ENCODE peak calls at places on chromosomes 16 and 17, in eight cellular contexts. F, Z, P, X, O, V, N and U are unnamed samples.

GRCh38 chr17:31392856-31393748 is 1.6 kb downstream of the RAB11FIP4 start:
- DNase-seq in F (no peak), Z (no peak), P (no peak), X (no peak), O (peak), V (peak), N (no peak), U (no peak)

GRCh38 chr16:58306327-58306726 is 11.5 kb upstream of the PRSS54 start:
- DNase-seq in F (peak), Z (no peak), P (peak), X (no peak), O (peak), V (no peak), N (no peak), U (no peak)

GRCh38 chr17:44221072-44221861 is 1.8 kb upstream of the UBTF start:
- DNase-seq in F (peak), Z (no peak), P (peak), X (no peak), O (peak), V (peak), N (peak), U (no peak)

GRCh38 chr17:45388604-45389325 is 43.9 kb downstream of the ARHGAP27 start:
- DNase-seq in F (no peak), Z (no peak), P (peak), X (no peak), O (no peak), V (no peak), N (no peak), U (no peak)

GRCh38 chr16:10552998-10553491 is 27.4 kb downstream of the EMP2 start:
- DNase-seq in F (peak), Z (no peak), P (no peak), X (no peak), O (peak), V (peak), N (no peak), U (no peak)

GRCh38 chr17:38578229-38578628 is 27.5 kb downstream of the SRCIN1 start:
- DNase-seq in F (no peak), Z (no peak), P (no peak), X (no peak), O (no peak), V (no peak), N (no peak), U (no peak)

GRCh38 chr17:27241346-27241946 is 52.5 kb upstream of the WSB1 start:
- DNase-seq in F (no peak), Z (peak), P (peak), X (no peak), O (no peak), V (no peak), N (no peak), U (no peak)

GRCh38 chr16:3722508-3722907 is 5.2 kb upstream of the TRAP1 start:
- DNase-seq in F (no peak), Z (no peak), P (no peak), X (no peak), O (no peak), V (no peak), N (no peak), U (no peak)

GRCh38 chr17:48830840-48831548 is at the start of gene CALCOCO2:
- DNase-seq in F (peak), Z (peak), P (peak), X (peak), O (peak), V (peak), N (peak), U (peak)
- TF ChIP-seq CTCF in F (no peak), Z (no peak), P (no peak), X (no peak), O (no peak), V (peak), N (no peak), U (no peak)

GRCh38 chr16:81405702-81406113 is 38.9 kb upstream of the CMIP start:
- DNase-seq in F (no peak), Z (peak), P (peak), X (peak), O (no peak), V (peak), N (no peak), U (no peak)
- TF ChIP-seq CTCF in F (no peak), Z (peak), P (peak), X (no peak), O (no peak), V (peak), N (no peak), U (no peak)

GRCh38 chr17:60155427-60155814 is 5.6 kb downstream of the CA4 start:
- DNase-seq in F (no peak), Z (no peak), P (no peak), X (no peak), O (no peak), V (no peak), N (no peak), U (no peak)

GRCh38 chr17:60156746-60157145 is 7.0 kb downstream of the CA4 start:
- DNase-seq in F (no peak), Z (no peak), P (no peak), X (no peak), O (no peak), V (no peak), N (no peak), U (no peak)

GRCh38 chr17:60153606-60154355 is 4.0 kb downstream of the CA4 start:
- DNase-seq in F (no peak), Z (no peak), P (peak), X (no peak), O (no peak), V (no peak), N (peak), U (no peak)

GRCh38 chr17:60155815-60156214 is 6.0 kb downstream of the CA4 start:
- DNase-seq in F (no peak), Z (no peak), P (no peak), X (no peak), O (no peak), V (no peak), N (no peak), U (no peak)

GRCh38 chr17:60154616-60155426 is 5.0 kb downstream of the CA4 start:
- DNase-seq in F (no peak), Z (no peak), P (peak), X (no peak), O (no peak), V (no peak), N (peak), U (no peak)
- TF ChIP-seq CTCF in F (no peak), Z (no peak), P (no peak), X (no peak), O (no peak), V (no peak), N (no peak), U (no peak)

DNA sequence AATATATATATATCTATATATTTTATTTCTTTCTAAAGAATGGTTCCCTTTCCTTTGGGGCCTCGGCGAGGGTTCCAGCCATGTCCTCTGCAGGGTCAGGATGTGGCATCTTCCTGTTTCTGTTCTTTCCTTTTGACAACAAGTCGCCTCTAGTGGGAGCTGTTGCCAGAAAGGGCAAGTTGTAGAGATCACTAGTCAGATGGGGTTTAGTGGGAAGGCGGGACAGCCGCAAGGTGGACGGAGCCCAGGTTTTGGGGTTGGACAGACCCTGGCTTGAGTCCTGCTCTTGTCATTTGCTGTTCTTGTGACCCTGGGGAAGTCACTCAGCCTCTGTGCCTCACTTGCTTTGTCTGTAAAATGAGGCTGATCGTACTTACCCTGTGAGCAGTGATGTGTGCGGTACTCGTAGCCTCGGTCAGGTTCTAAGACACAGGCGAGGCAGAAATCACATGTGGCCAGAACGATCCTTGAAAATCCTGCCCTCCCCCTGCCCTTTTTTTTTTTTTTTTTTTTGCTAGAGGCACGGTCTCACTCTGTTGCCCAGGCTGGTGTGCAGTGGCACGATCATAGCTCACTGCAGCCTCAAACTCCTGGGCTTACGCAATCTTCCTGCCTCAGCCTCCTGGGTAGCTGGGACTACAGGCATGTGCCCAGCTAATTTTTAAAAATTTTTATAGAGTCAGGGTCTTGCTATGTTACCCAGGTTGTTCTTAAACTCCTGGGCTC is 80.1 kb downstream of the ABCC6 start:
- DNase-seq in F (no peak), Z (no peak), P (no peak), X (no peak), O (no peak), V (no peak), N (no peak), U (no peak)
- TF ChIP-seq CTCF in F (peak), Z (peak), P (peak), X (no peak), O (no peak), V (no peak), N (no peak), U (no peak)

DNA sequence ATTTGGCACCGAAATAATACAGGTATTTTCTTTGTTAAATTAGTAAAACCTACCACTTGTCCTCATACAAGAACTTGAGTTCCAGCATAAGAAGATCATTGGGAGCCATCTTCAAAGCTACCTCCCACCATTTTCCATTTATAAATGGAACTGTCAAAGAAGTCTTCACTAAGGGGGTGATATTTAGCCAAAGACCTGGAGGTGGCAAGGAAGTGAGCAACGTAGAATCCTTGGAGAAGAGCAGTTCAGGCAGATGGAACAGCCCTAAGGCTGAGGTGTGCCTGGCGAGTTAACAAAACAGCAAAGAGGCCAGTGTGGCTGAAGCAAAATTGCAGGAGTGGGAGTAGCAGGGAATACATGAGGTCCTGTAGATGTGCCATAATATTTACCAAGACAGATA is 1.8 kb downstream of the KCNJ16 start:
- DNase-seq in F (no peak), Z (no peak), P (no peak), X (no peak), O (no peak), V (no peak), N (no peak), U (no peak)
- TF ChIP-seq CTCF in F (no peak), Z (no peak), P (no peak), X (no peak), O (no peak), V (no peak), N (no peak), U (no peak)

DNA sequence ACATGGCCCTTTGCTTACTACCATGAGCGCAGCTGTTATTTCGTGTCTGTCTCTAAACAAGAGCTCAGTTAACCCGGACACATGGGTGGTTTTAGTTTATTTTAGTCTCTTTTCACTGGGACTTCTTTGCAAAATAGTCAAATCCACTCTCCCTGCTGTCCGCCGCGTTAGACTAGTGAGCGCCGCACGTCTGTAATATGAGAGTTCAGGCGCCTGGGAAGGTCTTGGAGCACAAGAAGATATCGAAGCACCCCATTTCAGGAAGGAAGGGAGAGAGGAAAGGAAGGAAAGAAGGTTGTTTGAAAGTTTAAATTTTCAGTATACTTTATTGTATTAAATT is 111.0 kb upstream of the CHMP6 start:
- DNase-seq in F (no peak), Z (no peak), P (no peak), X (no peak), O (no peak), V (no peak), N (no peak), U (no peak)
- TF ChIP-seq CTCF in F (no peak), Z (no peak), P (no peak), X (no peak), O (no peak), V (no peak), N (no peak), U (no peak)

GRCh38 chr17:78797213-78797612 is 15.1 kb upstream of the CYTH1 start:
- DNase-seq in F (no peak), Z (no peak), P (no peak), X (no peak), O (no peak), V (no peak), N (no peak), U (no peak)

GRCh38 chr17:78796134-78796900 is 14.2 kb upstream of the CYTH1 start:
- DNase-seq in F (no peak), Z (no peak), P (no peak), X (no peak), O (no peak), V (no peak), N (no peak), U (no peak)

GRCh38 chr17:78800132-78800931 is 18.3 kb upstream of the CYTH1 start:
- DNase-seq in F (no peak), Z (no peak), P (no peak), X (no peak), O (no peak), V (no peak), N (no peak), U (no peak)

GRCh38 chr17:78797691-78798585 is 15.9 kb upstream of the CYTH1 start:
- DNase-seq in F (no peak), Z (no peak), P (no peak), X (no peak), O (no peak), V (no peak), N (no peak), U (no peak)

DNA sequence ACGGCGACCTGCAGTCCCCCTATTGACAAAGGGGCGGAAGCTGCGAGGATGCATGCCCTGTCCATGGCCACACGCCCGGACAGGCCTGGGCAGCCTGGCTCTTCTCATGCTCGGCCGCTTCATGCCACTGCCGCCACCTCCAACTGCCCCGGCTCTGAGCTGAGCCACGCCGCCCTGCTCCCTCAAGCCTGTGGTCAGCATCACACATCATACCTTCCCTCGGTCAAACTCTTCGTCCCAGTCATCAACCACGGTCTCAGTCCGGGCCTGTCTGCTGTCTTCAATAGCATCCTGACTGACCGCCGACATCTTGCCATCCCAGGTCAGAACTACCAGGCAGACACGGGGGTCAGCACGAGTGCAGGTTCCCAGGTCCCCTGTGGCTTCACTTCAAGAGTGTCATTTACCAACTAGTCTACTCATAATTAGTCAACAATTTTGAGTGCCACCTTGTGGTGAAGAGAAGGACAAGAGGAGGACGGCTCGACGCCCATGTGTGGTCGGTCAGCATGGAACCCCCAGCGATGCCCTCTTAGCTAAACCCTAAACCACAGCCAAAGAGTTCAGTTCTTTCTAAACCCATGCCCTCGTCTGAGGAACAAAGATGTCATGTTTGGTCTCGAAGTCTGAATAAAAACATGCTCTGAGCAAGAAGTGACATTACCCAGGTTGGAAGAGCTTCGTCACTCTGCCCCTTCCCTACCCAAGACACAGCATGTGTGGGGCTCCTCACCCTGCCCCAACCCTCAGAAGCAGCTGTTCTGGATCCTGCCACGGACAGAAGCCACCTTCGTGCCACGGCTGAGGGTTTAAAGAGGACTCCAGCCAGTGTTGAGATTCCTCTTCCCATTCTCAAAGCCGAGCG is 16.9 kb upstream of the CYTH1 start:
- DNase-seq in F (no peak), Z (no peak), P (peak), X (no peak), O (no peak), V (no peak), N (no peak), U (no peak)
- TF ChIP-seq CTCF in F (peak), Z (no peak), P (peak), X (no peak), O (no peak), V (peak), N (peak), U (no peak)

GRCh38 chr16:54812229-54812628 is 118.4 kb upstream of the IRX5 start:
- DNase-seq in F (no peak), Z (no peak), P (peak), X (no peak), O (no peak), V (no peak), N (no peak), U (no peak)
- TF ChIP-seq CTCF in F (no peak), Z (no peak), P (peak), X (peak), O (no peak), V (peak), N (no peak), U (no peak)

DNA sequence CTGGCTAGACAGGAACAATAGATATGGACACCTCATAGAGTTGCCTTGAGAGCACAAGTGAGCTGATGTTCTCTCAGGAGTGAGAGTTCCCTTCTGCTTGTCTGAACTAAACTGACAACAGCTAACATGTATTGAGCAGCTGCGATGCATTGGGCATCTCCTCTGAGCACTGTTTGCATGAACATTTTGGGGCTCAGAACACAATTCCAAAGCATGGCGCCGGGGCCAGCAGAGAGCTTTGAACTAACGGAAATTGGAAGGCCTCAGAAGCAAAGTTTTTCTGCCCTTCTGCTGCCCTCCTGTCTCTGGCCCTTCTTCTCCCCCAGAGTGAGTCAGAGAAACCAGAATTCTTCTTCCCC is 38.1 kb downstream of the TRPV2 start:
- DNase-seq in F (no peak), Z (no peak), P (no peak), X (no peak), O (no peak), V (no peak), N (no peak), U (no peak)
- TF ChIP-seq CTCF in F (no peak), Z (no peak), P (no peak), X (no peak), O (no peak), V (no peak), N (no peak), U (no peak)